ENCODE peak calls at places on chromosomes 16 and 17, in four cellular contexts. I is cardiac fibroblast, X is heart left ventricle, D is endodermal cell. H is an unnamed sample.
A peak's percentile ranks its signal among the peaks of the same experiment; 100 is the strongest.

GRCh38 chr17:19724501-19725420 is 8.4 kb upstream of the SLC47A2 start:
- DNase-seq in I (peak; percentile 44), X (peak; percentile 43), D (peak; percentile 43), H (no peak)

GRCh38 chr17:81803728-81804558 is at the start of gene GCGR:
- DNase-seq in I (no peak), X (no peak), D (no peak), H (no peak)

GRCh38 chr17:21211825-21212479 is 2.0 kb downstream of the TMEM11 start:
- DNase-seq in I (no peak), X (no peak), D (no peak), H (no peak)

GRCh38 chr16:89349947-89350633 is 132.6 kb downstream of the ZNF778 start:
- DNase-seq in I (no peak), X (no peak), D (no peak), H (no peak)

GRCh38 chr17:50423553-50424159 is 2.4 kb upstream of the ACSF2 start:
- DNase-seq in I (peak; percentile 93), X (no peak), D (no peak), H (peak; percentile 96)

GRCh38 chr16:11750056-11750455 is 7.4 kb upstream of the TXNDC11 start:
- DNase-seq in I (no peak), X (no peak), D (no peak), H (no peak)

GRCh38 chr16:19242987-19243386 is 42.5 kb upstream of the CLEC19A start:
- DNase-seq in I (no peak), X (no peak), D (no peak), H (no peak)

GRCh38 chr16:50035468-50035992 is 10.5 kb downstream of the CNEP1R1 start:
- DNase-seq in I (no peak), X (no peak), D (no peak), H (no peak)

GRCh38 chr16:4315185-4316102 is at the start of gene GLIS2:
- DNase-seq in I (peak; percentile 92), X (peak; percentile 79), D (peak; percentile 90), H (peak; percentile 49)

GRCh38 chr16:11495066-11495407 is 91.7 kb downstream of the LITAF start:
- DNase-seq in I (no peak), X (no peak), D (no peak), H (no peak)

GRCh38 chr17:6666077-6666521 is 14.5 kb downstream of the C17orf100 start:
- DNase-seq in I (peak; percentile 90), X (peak; percentile 75), D (peak; percentile 95), H (peak; percentile 67)

GRCh38 chr16:22763655-22764054 is 50.3 kb upstream of the HS3ST2 start:
- DNase-seq in I (no peak), X (no peak), D (peak; percentile 63), H (no peak)

GRCh38 chr17:61260061-61260797 is 139.4 kb upstream of the TBX2 start:
- DNase-seq in I (peak; percentile 57), X (peak; percentile 46), D (no peak), H (peak; percentile 56)

GRCh38 chr16:49150341-49150740 is 131.3 kb downstream of the CBLN1 start:
- DNase-seq in I (no peak), X (no peak), D (no peak), H (no peak)

DNA sequence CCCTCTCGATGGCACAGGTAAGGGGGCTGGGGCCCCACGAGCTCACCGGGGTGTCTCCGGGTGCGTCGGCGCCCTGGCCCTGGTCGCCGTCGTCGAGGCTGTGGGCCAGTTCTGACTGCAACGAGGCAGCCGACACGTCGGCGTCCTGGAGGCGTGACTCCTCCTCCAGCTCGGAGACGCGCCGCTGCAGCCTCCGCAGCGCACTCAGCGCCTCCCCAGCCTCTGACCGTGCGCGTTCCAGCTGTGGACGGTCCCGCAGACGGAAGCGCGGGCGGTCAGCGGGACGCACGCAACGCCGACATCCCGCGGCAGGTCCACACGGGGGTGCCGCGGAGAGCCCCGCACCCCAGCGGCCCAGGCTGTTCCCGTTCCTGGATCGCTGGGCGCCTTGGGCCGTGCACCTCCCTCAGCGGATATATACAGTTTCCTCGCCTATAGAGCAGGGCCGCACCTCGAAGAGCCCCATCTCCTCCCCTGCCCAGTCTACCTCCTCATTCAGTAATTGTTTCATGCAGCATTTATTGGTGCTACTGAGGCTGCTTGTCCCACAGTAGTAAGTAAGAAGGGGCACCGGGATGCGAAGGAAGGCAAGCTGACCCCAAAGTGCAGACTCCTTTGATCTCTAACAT is 5.8 kb downstream of the THOC6 start:
- DNase-seq in I (peak; percentile 34), X (no peak), D (peak; percentile 50), H (no peak)
- TF ChIP-seq CTCF in I (no peak), X (no peak), D (no peak), H (no peak)

GRCh38 chr17:40795019-40795667 is 4.6 kb downstream of the KRT28 start:
- DNase-seq in I (no peak), X (no peak), D (no peak), H (no peak)

GRCh38 chr17:40794466-40794865 is 5.3 kb downstream of the KRT28 start:
- DNase-seq in I (no peak), X (no peak), D (no peak), H (no peak)

GRCh38 chr17:40793800-40794199 is 6.0 kb downstream of the KRT28 start:
- DNase-seq in I (no peak), X (no peak), D (no peak), H (no peak)

GRCh38 chr17:40791116-40791515 is 8.6 kb downstream of the KRT28 start:
- DNase-seq in I (peak; percentile 15), X (no peak), D (no peak), H (no peak)

DNA sequence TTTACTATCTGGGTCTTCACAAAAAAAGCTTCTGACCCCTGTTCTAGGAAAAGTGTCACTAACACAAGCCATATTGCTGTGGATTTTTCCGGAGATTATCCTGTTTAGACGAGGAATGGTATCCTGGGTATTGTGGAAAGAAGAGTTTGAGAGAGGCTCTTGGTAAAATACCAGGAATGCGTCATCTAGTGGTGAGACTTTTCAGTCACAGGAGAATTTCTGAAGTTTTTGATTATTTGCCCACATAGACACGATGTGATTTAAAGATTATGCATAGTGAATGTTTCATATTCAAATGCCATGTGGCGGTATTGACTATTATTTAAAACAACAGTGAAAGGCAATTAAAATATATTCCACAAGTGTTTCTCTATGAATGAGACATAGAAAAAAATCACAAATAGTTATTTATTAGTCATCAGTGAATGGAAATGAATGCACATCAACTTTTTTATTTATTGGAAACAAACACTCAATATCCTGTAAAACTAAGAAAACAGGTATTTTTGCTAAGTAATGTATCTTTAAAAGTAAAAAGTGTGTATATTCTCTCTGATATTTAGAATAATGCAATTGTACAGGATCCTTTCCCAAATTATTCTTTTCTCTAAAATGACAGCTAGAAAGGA is 7.8 kb downstream of the KRT28 start:
- DNase-seq in I (peak; percentile 61), X (no peak), D (no peak), H (peak; percentile 19)
- TF ChIP-seq CTCF in I (peak; percentile 57), X (peak; percentile 50), D (peak; percentile 86), H (peak; percentile 83)

GRCh38 chr17:39107141-39107540 is 44.3 kb downstream of the PLXDC1 start:
- DNase-seq in I (no peak), X (no peak), D (no peak), H (no peak)

GRCh38 chr17:39104046-39104445 is 47.4 kb downstream of the PLXDC1 start:
- DNase-seq in I (peak; percentile 68), X (no peak), D (no peak), H (peak; percentile 7)

GRCh38 chr17:39107973-39108372 is 43.5 kb downstream of the PLXDC1 start:
- DNase-seq in I (no peak), X (no peak), D (peak; percentile 74), H (no peak)

GRCh38 chr17:39104657-39105056 is 46.8 kb downstream of the PLXDC1 start:
- DNase-seq in I (no peak), X (no peak), D (no peak), H (no peak)

GRCh38 chr17:39105705-39106104 is 45.7 kb downstream of the PLXDC1 start:
- DNase-seq in I (no peak), X (no peak), D (no peak), H (no peak)
- TF ChIP-seq CTCF in I (no peak), X (no peak), D (no peak), H (no peak)

GRCh38 chr16:9114842-9115241 is 23.4 kb downstream of the HAPSTR1 start:
- DNase-seq in I (no peak), X (no peak), D (peak; percentile 45), H (no peak)
- TF ChIP-seq CTCF in I (no peak), X (no peak), D (peak; percentile 53), H (peak; percentile 14)

GRCh38 chr17:80190716-80191115 is 20.9 kb downstream of the CARD14 start:
- DNase-seq in I (no peak), X (no peak), D (no peak), H (no peak)

GRCh38 chr17:80191720-80192265 is 22.0 kb downstream of the CARD14 start:
- DNase-seq in I (peak; percentile 32), X (peak; percentile 31), D (no peak), H (no peak)

GRCh38 chr17:80189611-80190010 is 19.8 kb downstream of the CARD14 start:
- DNase-seq in I (no peak), X (no peak), D (no peak), H (no peak)

GRCh38 chr17:80192268-80192667 is 22.4 kb downstream of the CARD14 start:
- DNase-seq in I (peak; percentile 19), X (peak; percentile 45), D (no peak), H (no peak)

DNA sequence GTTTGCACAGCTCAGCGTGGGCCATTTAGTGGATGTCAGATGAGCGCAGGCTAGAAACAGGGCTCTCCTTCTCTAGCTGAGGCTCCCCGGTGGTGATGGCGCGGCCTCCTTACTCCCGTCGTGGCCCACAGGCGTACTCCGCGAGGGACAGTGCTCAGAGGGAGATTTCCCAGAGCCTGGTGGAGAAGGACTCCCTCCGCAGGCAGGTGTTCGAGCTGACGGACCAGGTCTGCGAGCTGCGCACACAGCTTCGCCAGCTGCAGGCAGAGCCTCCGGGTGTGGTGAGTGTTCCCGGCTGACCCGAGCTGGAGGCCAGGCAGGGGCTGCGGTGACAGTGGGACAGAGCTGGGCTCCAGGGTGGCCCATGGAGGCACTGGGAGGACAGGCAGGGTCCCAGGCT is 21.4 kb downstream of the CARD14 start:
- DNase-seq in I (no peak), X (no peak), D (peak; percentile 82), H (no peak)
- TF ChIP-seq CTCF in I (no peak), X (no peak), D (peak; percentile 54), H (no peak)

DNA sequence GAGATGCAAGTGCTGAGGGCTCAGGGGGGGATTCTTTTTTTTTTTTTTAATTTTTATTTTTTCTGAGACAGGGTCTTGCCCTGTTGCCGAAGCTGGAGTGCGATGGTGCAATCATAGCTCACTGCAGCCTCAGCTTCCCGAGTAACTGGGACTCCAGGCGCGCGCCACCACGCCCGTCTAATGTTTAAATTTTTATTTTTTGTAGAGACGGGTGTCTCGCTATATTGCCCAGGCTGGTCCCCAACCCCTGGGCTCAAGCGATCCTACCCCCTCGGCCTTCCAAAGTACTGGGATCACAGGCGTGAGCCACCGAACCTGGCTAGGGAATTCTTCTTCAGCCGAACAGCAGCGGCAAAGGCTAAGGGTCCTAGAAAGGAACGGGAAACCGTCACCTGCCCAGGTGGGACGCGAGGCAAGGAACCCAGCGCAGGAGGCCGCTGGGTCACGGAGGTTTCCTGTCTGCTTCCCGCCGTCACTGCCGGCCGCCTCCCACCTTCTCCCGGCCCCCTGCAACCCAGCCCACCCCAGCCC is 13.3 kb upstream of the OR1F1 start:
- DNase-seq in I (no peak), X (no peak), D (peak; percentile 75), H (no peak)
- TF ChIP-seq CTCF in I (no peak), X (no peak), D (peak; percentile 4), H (no peak)

H was measured in HFFc6.